ENCODE peak calls at places on chromosomes 16 and 17, in seven cellular contexts. F is pancreas; U is HCT116; P is kidney epithelial cell; C is CD8-positive, alpha-beta T cell; Y is mucosa of descending colon; D is adrenal gland. O is an unnamed sample.

GRCh38 chr16:67470314-67470713 is 10.6 kb downstream of the ATP6V0D1 start:
- DNase-seq in F (peak; percentile 89), U (no peak), P (no peak), C (no peak), Y (peak; percentile 35), D (peak; percentile 97), O (no peak)

GRCh38 chr17:43579570-43580140 is 33.5 kb upstream of the ETV4 start:
- DNase-seq in F (no peak), U (no peak), P (peak; percentile 96), C (no peak), Y (no peak), D (no peak), O (no peak)

GRCh38 chr17:74842599-74843351 is 16.9 kb downstream of the GRIN2C start:
- DNase-seq in F (peak; percentile 88), U (peak; percentile 56), P (no peak), C (no peak), Y (peak; percentile 71), D (peak; percentile 74), O (peak; percentile 88)

GRCh38 chr16:2326191-2326590 is 14.3 kb downstream of the ABCA3 start:
- DNase-seq in F (no peak), U (no peak), P (no peak), C (no peak), Y (no peak), D (no peak), O (no peak)

GRCh38 chr16:17606460-17606859 is 135.7 kb upstream of the XYLT1 start:
- DNase-seq in F (no peak), U (no peak), P (no peak), C (no peak), Y (no peak), D (no peak), O (no peak)

GRCh38 chr17:46949291-46950174 is 26.6 kb downstream of the GOSR2 start:
- DNase-seq in F (no peak), U (no peak), P (no peak), C (no peak), Y (no peak), D (no peak), O (peak; percentile 38)

GRCh38 chr16:9682320-9682719 is 499.9 kb downstream of the GRIN2A start:
- DNase-seq in F (no peak), U (no peak), P (no peak), C (no peak), Y (no peak), D (no peak), O (no peak)

GRCh38 chr17:12973496-12974318 is 44.1 kb downstream of the ELAC2 start:
- DNase-seq in F (no peak), U (no peak), P (no peak), C (no peak), Y (no peak), D (no peak), O (no peak)

GRCh38 chr16:77117687-77118086 is 73.3 kb upstream of the MON1B start:
- DNase-seq in F (no peak), U (no peak), P (no peak), C (no peak), Y (no peak), D (no peak), O (no peak)

GRCh38 chr17:61408151-61409041 is 8.8 kb downstream of the TBX2 start:
- DNase-seq in F (peak; percentile 53), U (no peak), P (no peak), C (no peak), Y (no peak), D (no peak), O (peak; percentile 13)
- H3K4me3 ChIP-seq in F (peak overlapping the region; percentile 53), U (peak overlapping the region; percentile 52), P (no peak overlapping the region), C (no peak overlapping the region), Y (no peak overlapping the region), D (no peak overlapping the region), O (peak overlapping the region; percentile 91)

GRCh38 chr16:20741555-20742285 is at the start of gene THUMPD1:
- DNase-seq in F (peak; percentile 97), U (peak; percentile 92), P (peak; percentile 83), C (peak; percentile 96), Y (peak; percentile 99), D (peak; percentile 97), O (peak; percentile 97)
- TF ChIP-seq CTCF in F (no peak), U (peak; percentile 14), P (peak; percentile 22), C (peak; percentile 23), Y (peak; percentile 6), D (no peak), O (no peak)

GRCh38 chr16:54590836-54591235 is 304.2 kb upstream of the IRX3 start:
- DNase-seq in F (no peak), U (no peak), P (no peak), C (no peak), Y (no peak), D (no peak), O (no peak)
- H3K4me3 ChIP-seq in F (no peak overlapping the region), U (no peak overlapping the region), P (no peak overlapping the region), C (no peak overlapping the region), Y (no peak overlapping the region), D (no peak overlapping the region), O (no peak overlapping the region)

GRCh38 chr17:37413875-37414519 is 7.3 kb downstream of the TADA2A start:
- DNase-seq in F (no peak), U (no peak), P (no peak), C (no peak), Y (no peak), D (no peak), O (no peak)
- TF ChIP-seq CTCF in F (no peak), U (peak; percentile 50), P (peak; percentile 11), C (no peak), Y (no peak), D (no peak), O (no peak)

DNA sequence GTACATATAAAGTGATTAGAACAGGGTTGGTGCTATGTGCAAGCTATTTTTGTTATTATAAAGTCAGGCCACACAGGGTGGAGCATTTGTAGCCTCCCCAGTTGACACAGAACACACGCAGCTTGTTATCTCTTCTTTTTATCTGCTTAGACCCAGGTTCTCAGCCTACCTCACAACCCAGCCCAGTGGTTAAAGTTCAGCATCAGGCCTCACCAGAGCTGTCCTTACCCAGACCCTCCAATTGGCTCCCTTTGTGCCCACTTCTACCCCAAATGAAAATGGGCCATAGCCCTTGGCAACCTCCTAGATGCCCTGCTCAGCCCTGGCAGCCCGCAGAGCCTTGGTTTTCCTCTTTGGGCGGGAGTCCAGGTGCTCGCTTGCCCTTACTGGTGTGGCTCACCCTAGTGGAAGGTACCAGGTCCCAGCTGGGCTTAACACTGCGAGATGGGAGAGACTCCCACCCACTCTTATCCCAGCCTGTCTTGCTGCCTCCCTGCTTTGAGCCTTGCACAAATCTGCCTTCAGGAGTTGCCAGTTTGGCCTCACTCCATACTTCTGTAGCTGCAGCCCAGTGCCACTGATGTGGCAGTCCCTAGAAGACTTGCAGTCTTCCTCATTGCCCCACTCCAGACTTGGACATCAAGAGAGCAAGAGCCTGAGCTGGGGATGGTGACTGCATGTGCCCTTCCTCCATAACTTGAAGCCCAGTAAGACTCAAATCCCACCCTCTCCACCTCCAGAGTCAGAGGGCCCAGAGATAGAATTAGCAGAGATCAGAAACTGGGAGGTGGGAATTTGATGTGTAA is 1.2 kb upstream of the PIGS start:
- DNase-seq in F (no peak), U (no peak), P (no peak), C (no peak), Y (peak; percentile 29), D (no peak), O (no peak)
- H3K4me3 ChIP-seq in F (peak overlapping the region; percentile 80), U (no peak overlapping the region), P (no peak overlapping the region), C (peak overlapping the region; percentile 98), Y (no peak overlapping the region), D (no peak overlapping the region), O (no peak overlapping the region)

DNA sequence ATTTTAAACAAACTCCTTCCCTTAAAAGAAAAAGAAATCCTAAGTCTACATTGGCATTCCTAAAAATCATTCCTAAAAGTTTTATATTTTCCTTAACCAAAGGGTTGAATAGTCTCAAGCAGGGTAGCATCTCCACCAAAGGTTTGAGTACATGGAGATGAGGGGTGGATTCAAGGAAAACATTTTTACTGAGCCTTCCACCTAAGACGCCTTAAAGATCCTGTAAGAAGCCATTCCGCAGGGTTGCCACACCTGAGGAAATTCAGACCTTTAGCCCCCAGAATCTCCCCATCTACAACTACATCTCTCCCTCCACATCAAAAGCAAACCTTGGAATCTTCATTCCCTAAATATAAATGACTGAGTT is 7.7 kb upstream of the AKTIP start:
- DNase-seq in F (no peak), U (no peak), P (no peak), C (no peak), Y (no peak), D (no peak), O (no peak)
- TF ChIP-seq CTCF in F (no peak), U (no peak), P (no peak), C (no peak), Y (no peak), D (no peak), O (no peak)

GRCh38 chr16:86101135-86101911 is 202.4 kb downstream of the IRF8 start:
- DNase-seq in F (no peak), U (no peak), P (no peak), C (no peak), Y (no peak), D (no peak), O (no peak)

GRCh38 chr16:86101912-86102187 is 202.9 kb downstream of the IRF8 start:
- DNase-seq in F (no peak), U (no peak), P (no peak), C (no peak), Y (no peak), D (no peak), O (no peak)

GRCh38 chr16:86099326-86099725 is 200.4 kb downstream of the IRF8 start:
- DNase-seq in F (no peak), U (no peak), P (no peak), C (no peak), Y (no peak), D (no peak), O (no peak)

GRCh38 chr16:86103320-86103719 is 204.4 kb downstream of the IRF8 start:
- DNase-seq in F (no peak), U (no peak), P (no peak), C (no peak), Y (no peak), D (no peak), O (no peak)

DNA sequence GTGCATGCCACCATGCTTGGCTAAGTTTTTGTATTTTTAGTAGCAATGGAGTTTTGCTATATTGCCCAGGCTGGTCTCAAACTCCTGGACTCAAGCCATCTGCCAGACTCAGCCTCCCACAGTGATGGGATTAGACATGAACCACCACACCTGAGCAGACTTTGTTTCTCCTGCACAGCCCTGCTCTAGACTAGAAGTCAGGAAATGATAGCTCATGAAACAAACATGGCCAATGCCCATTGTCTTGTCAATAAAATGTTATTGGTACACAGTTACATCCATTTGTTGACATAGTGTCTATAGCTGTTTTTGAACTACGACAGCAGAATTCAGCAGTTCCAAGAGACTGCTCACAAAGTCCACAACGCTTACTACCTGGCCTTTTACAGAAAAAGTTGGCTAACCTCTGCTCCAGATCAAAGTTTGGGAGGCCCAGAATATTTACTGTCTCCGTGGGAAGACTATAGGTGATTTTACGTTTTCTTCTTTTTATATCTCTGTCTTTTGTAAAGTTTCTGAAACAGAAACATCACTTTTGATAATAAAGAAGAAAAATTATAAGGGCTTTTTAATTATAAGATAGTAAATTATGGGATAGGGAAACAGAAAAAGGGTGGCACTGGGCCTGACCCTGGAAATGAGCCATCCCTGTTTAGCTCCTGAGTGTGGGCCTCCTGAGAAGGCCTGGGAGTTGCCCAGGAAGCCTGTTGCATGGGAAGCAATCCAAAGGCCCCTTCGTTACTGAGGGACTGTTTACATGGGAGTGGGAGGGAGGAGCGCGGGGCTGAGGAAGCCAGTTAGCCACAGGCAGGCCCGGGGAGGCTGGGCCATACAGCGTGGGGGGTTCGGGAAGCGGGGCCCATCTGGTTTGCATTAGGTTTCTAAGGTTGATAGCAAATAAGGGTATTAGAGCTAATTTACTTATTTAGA is 201.5 kb downstream of the IRF8 start:
- DNase-seq in F (no peak), U (no peak), P (no peak), C (no peak), Y (peak; percentile 28), D (no peak), O (no peak)
- H3K4me3 ChIP-seq in F (no peak overlapping the region), U (no peak overlapping the region), P (no peak overlapping the region), C (no peak overlapping the region), Y (no peak overlapping the region), D (no peak overlapping the region), O (no peak overlapping the region)

O was measured in WERI-Rb-1.